ENCODE peak calls at places on chromosomes 7 and 10, in seven cellular contexts. One of them, this sample, is unnamed.

GRCh38 chr10:72092171-72092924 is 4.0 kb upstream of the SPOCK2 start:
- DNase-seq in NCI-H1105 treated with DMSO at 0.1 percent for 48 hours: no peak
- DNase-seq in HuH-7: no peak
- DNase-seq in SJSA1: no peak
- DNase-seq in M059J: no peak
- DNase-seq in germinal center: no peak
- DNase-seq in upper lobe of right lung: no peak
- DNase-seq in this sample: no peak

GRCh38 chr10:131726460-131726861 is 174.3 kb upstream of the PPP2R2D start:
- DNase-seq in NCI-H1105 treated with DMSO at 0.1 percent for 48 hours: peak; percentile 82
- DNase-seq in HuH-7: no peak
- DNase-seq in SJSA1: no peak
- DNase-seq in M059J: no peak
- DNase-seq in germinal center: no peak
- DNase-seq in upper lobe of right lung: peak; percentile 82
- DNase-seq in this sample: peak; percentile 77

GRCh38 chr7:155201325-155202087 is 96.2 kb upstream of the INSIG1 start:
- DNase-seq in NCI-H1105 treated with DMSO at 0.1 percent for 48 hours: no peak
- DNase-seq in HuH-7: no peak
- DNase-seq in SJSA1: no peak
- DNase-seq in M059J: no peak
- DNase-seq in germinal center: no peak
- DNase-seq in upper lobe of right lung: no peak
- DNase-seq in this sample: no peak

GRCh38 chr10:17428616-17429097 is 25.7 kb downstream of the ST8SIA6 start:
- DNase-seq in NCI-H1105 treated with DMSO at 0.1 percent for 48 hours: no peak
- DNase-seq in HuH-7: no peak
- DNase-seq in SJSA1: no peak
- DNase-seq in M059J: no peak
- DNase-seq in germinal center: no peak
- DNase-seq in upper lobe of right lung: no peak
- DNase-seq in this sample: no peak

GRCh38 chr7:99305473-99306260 is 20.0 kb upstream of the ARPC1A start:
- DNase-seq in NCI-H1105 treated with DMSO at 0.1 percent for 48 hours: no peak
- DNase-seq in HuH-7: no peak
- DNase-seq in SJSA1: no peak
- DNase-seq in M059J: no peak
- DNase-seq in germinal center: no peak
- DNase-seq in upper lobe of right lung: peak; percentile 40
- DNase-seq in this sample: no peak

GRCh38 chr10:118340486-118340885 is 1.6 kb downstream of the FAM204A start:
- DNase-seq in NCI-H1105 treated with DMSO at 0.1 percent for 48 hours: no peak
- DNase-seq in HuH-7: no peak
- DNase-seq in SJSA1: no peak
- DNase-seq in M059J: no peak
- DNase-seq in germinal center: peak; percentile 6
- DNase-seq in upper lobe of right lung: no peak
- DNase-seq in this sample: no peak

GRCh38 chr7:142881586-142882337 is 3.8 kb downstream of the TRPV6 start:
- DNase-seq in NCI-H1105 treated with DMSO at 0.1 percent for 48 hours: no peak
- DNase-seq in HuH-7: no peak
- DNase-seq in SJSA1: no peak
- DNase-seq in M059J: no peak
- DNase-seq in germinal center: no peak
- DNase-seq in upper lobe of right lung: peak; percentile 36
- DNase-seq in this sample: no peak

GRCh38 chr10:1366811-1367425 is 310.7 kb downstream of the WDR37 start:
- DNase-seq in NCI-H1105 treated with DMSO at 0.1 percent for 48 hours: no peak
- DNase-seq in HuH-7: no peak
- DNase-seq in SJSA1: no peak
- DNase-seq in M059J: no peak
- DNase-seq in germinal center: no peak
- DNase-seq in upper lobe of right lung: peak; percentile 48
- DNase-seq in this sample: no peak

GRCh38 chr7:16271990-16272665 is 149.2 kb downstream of the CRPPA start:
- DNase-seq in NCI-H1105 treated with DMSO at 0.1 percent for 48 hours: no peak
- DNase-seq in HuH-7: no peak
- DNase-seq in SJSA1: no peak
- DNase-seq in M059J: peak; percentile 13
- DNase-seq in germinal center: no peak
- DNase-seq in upper lobe of right lung: no peak
- DNase-seq in this sample: no peak

This sample was measured in sigmoid colon.